ENCODE peak calls at places on chromosomes 16 and 17, in nine cellular contexts. B, R, V, D, A, W, E, P and F are unnamed samples.

GRCh38 chr16:89160977-89161701 is 10.4 kb upstream of the CDH15 start:
- DNase-seq in B (no peak), R (no peak), V (no peak), D (no peak), A (no peak), W (no peak), E (no peak), P (no peak), F (no peak)

GRCh38 chr16:88527186-88527936 is 42.8 kb upstream of the ZC3H18 start:
- DNase-seq in B (peak; percentile 77), R (peak; percentile 64), V (peak; percentile 47), D (peak; percentile 84), A (peak; percentile 57), W (peak; percentile 54), E (peak; percentile 49), P (peak; percentile 48), F (peak; percentile 84)

GRCh38 chr17:3963214-3964201 is 729 bp downstream of the ATP2A3 start:
- DNase-seq in B (no peak), R (no peak), V (no peak), D (peak; percentile 75), A (peak; percentile 44), W (peak; percentile 66), E (no peak), P (peak; percentile 60), F (no peak)

GRCh38 chr17:55648086-55648485 is 74.6 kb downstream of the TMEM100 start:
- DNase-seq in B (no peak), R (no peak), V (no peak), D (no peak), A (no peak), W (no peak), E (peak; percentile 57), P (no peak), F (no peak)

GRCh38 chr17:47830396-47830907 is 889 bp downstream of the MRPL10 start:
- DNase-seq in B (no peak), R (no peak), V (no peak), D (no peak), A (no peak), W (no peak), E (no peak), P (no peak), F (no peak)

GRCh38 chr17:81741594-81742452 is 29.7 kb downstream of the SLC25A10 start:
- DNase-seq in B (no peak), R (no peak), V (no peak), D (no peak), A (no peak), W (no peak), E (no peak), P (no peak), F (no peak)

GRCh38 chr16:3188925-3189825 is 1.2 kb downstream of the OR1F1 start:
- DNase-seq in B (no peak), R (no peak), V (no peak), D (peak; percentile 97), A (no peak), W (no peak), E (peak; percentile 89), P (no peak), F (no peak)

GRCh38 chr16:86363057-86363490 is 147.3 kb upstream of the FOXF1 start:
- DNase-seq in B (no peak), R (no peak), V (no peak), D (no peak), A (no peak), W (no peak), E (peak; percentile 44), P (no peak), F (no peak)

GRCh38 chr16:89639385-89639784 is 18.1 kb downstream of the CHMP1A start:
- DNase-seq in B (no peak), R (no peak), V (no peak), D (no peak), A (no peak), W (no peak), E (no peak), P (no peak), F (no peak)

GRCh38 chr16:20291807-20292206 is 35.5 kb downstream of the GP2 start:
- DNase-seq in B (no peak), R (no peak), V (no peak), D (no peak), A (no peak), W (no peak), E (no peak), P (no peak), F (no peak)

GRCh38 chr16:47664653-47665325 is 203.7 kb downstream of the PHKB start:
- DNase-seq in B (no peak), R (no peak), V (no peak), D (no peak), A (no peak), W (no peak), E (no peak), P (no peak), F (no peak)

GRCh38 chr17:67628580-67629013 is 89.1 kb upstream of the NOL11 start:
- DNase-seq in B (no peak), R (no peak), V (no peak), D (no peak), A (no peak), W (no peak), E (peak; percentile 19), P (no peak), F (peak; percentile 47)

GRCh38 chr16:57141822-57142631 is 43.8 kb downstream of the PSME3IP1 start:
- DNase-seq in B (no peak), R (no peak), V (no peak), D (peak; percentile 63), A (no peak), W (no peak), E (peak; percentile 81), P (no peak), F (no peak)

GRCh38 chr17:42275527-42276358 is 448 bp downstream of the STAT5B start:
- DNase-seq in B (no peak), R (peak; percentile 59), V (no peak), D (peak; percentile 76), A (peak; percentile 37), W (peak; percentile 38), E (peak; percentile 24), P (peak; percentile 37), F (no peak)

GRCh38 chr16:68298907-68299515 is 11.7 kb downstream of the SLC7A6OS start:
- DNase-seq in B (peak; percentile 75), R (peak; percentile 31), V (no peak), D (no peak), A (no peak), W (no peak), E (peak; percentile 94), P (no peak), F (peak; percentile 80)

GRCh38 chr16:3475604-3476375 is 19.5 kb downstream of the C16orf90 start:
- DNase-seq in B (no peak), R (no peak), V (no peak), D (no peak), A (no peak), W (no peak), E (no peak), P (no peak), F (peak; percentile 28)

GRCh38 chr16:15041260-15042011 is 14.4 kb downstream of the NTAN1 start:
- DNase-seq in B (peak; percentile 88), R (peak; percentile 57), V (no peak), D (no peak), A (no peak), W (no peak), E (no peak), P (no peak), F (peak; percentile 89)

GRCh38 chr16:29710227-29711219 is 31.5 kb downstream of the QPRT start:
- DNase-seq in B (no peak), R (peak; percentile 37), V (no peak), D (no peak), A (no peak), W (no peak), E (peak; percentile 76), P (no peak), F (no peak)

GRCh38 chr16:9248162-9248561 is 156.7 kb downstream of the HAPSTR1 start:
- DNase-seq in B (no peak), R (no peak), V (no peak), D (no peak), A (no peak), W (no peak), E (no peak), P (no peak), F (no peak)

GRCh38 chr17:10025976-10026785 is 121.1 kb upstream of the RCVRN start:
- DNase-seq in B (peak; percentile 0), R (no peak), V (no peak), D (no peak), A (no peak), W (no peak), E (no peak), P (no peak), F (no peak)

GRCh38 chr16:74577882-74578366 is 29.0 kb downstream of the GLG1 start:
- DNase-seq in B (no peak), R (no peak), V (no peak), D (no peak), A (no peak), W (no peak), E (peak; percentile 84), P (no peak), F (no peak)

GRCh38 chr17:15945493-15946209 is 721 bp downstream of the ADORA2B start:
- DNase-seq in B (peak; percentile 30), R (no peak), V (no peak), D (no peak), A (no peak), W (no peak), E (no peak), P (no peak), F (peak; percentile 37)

GRCh38 chr17:37824534-37825485 is 80.0 kb upstream of the HNF1B start:
- DNase-seq in B (no peak), R (no peak), V (no peak), D (no peak), A (no peak), W (no peak), E (peak; percentile 18), P (no peak), F (no peak)

GRCh38 chr17:81300586-81301155 is 5.6 kb upstream of the SLC38A10 start:
- DNase-seq in B (no peak), R (no peak), V (no peak), D (no peak), A (no peak), W (no peak), E (no peak), P (no peak), F (no peak)

GRCh38 chr17:38395090-38395489 is 33.2 kb upstream of the ARHGAP23 start:
- DNase-seq in B (no peak), R (no peak), V (no peak), D (no peak), A (no peak), W (no peak), E (no peak), P (no peak), F (no peak)